ENCODE peak calls at places on chromosomes 6 and 20, in four cellular contexts. One of them, this sample, is unnamed.

GRCh38 chr6:158536891-158537798 is 22.7 kb upstream of the TMEM181 start:
- DNase-seq in H4: no peak
- DNase-seq in mesothelial cell of epicardium: peak; percentile 33
- DNase-seq in T-helper 2 cell: no peak
- DNase-seq in this sample: peak; percentile 14

GRCh38 chr20:62595491-62595890 is 46.8 kb upstream of the SLCO4A1 start:
- DNase-seq in mesothelial cell of epicardium: no peak
- DNase-seq in H4: peak; percentile 34
- DNase-seq in T-helper 2 cell: no peak
- DNase-seq in this sample: no peak

GRCh38 chr6:142872376-142872775 is 72.6 kb downstream of the HIVEP2 start:
- DNase-seq in H4: no peak
- DNase-seq in T-helper 2 cell: no peak
- DNase-seq in mesothelial cell of epicardium: no peak
- DNase-seq in this sample: no peak

GRCh38 chr20:40493071-40493470 is 196.0 kb downstream of the MAFB start:
- DNase-seq in H4: peak; percentile 35
- DNase-seq in T-helper 2 cell: no peak
- DNase-seq in mesothelial cell of epicardium: no peak
- DNase-seq in this sample: no peak

GRCh38 chr6:166908812-166909211 is 47.5 kb downstream of the RNASET2 start:
- DNase-seq in mesothelial cell of epicardium: no peak
- DNase-seq in T-helper 2 cell: no peak
- DNase-seq in H4: no peak
- DNase-seq in this sample: no peak

GRCh38 chr6:47690209-47690608 is 8.2 kb upstream of the ADGRF4 start:
- DNase-seq in mesothelial cell of epicardium: no peak
- DNase-seq in H4: no peak
- DNase-seq in T-helper 2 cell: no peak
- DNase-seq in this sample: no peak

GRCh38 chr6:25670208-25670607 is 18.2 kb downstream of the SCGN start:
- DNase-seq in H4: no peak
- DNase-seq in mesothelial cell of epicardium: no peak
- DNase-seq in T-helper 2 cell: no peak
- DNase-seq in this sample: no peak

GRCh38 chr20:50152394-50153152 is 950 bp downstream of the PEDS1 start:
- DNase-seq in H4: no peak
- DNase-seq in T-helper 2 cell: no peak
- DNase-seq in mesothelial cell of epicardium: no peak
- DNase-seq in this sample: no peak

GRCh38 chr6:90892271-90892670 is 305.4 kb upstream of the MAP3K7 start:
- DNase-seq in mesothelial cell of epicardium: no peak
- DNase-seq in T-helper 2 cell: no peak
- DNase-seq in H4: no peak
- DNase-seq in this sample: no peak

GRCh38 chr6:152135755-152136448 is 328.4 kb downstream of the ESR1 start:
- DNase-seq in H4: no peak
- DNase-seq in T-helper 2 cell: no peak
- DNase-seq in mesothelial cell of epicardium: no peak
- DNase-seq in this sample: no peak

GRCh38 chr6:168167431-168168315 is 88.7 kb upstream of the FRMD1 start:
- DNase-seq in mesothelial cell of epicardium: no peak
- DNase-seq in T-helper 2 cell: no peak
- DNase-seq in H4: no peak
- DNase-seq in this sample: no peak

GRCh38 chr20:2065111-2065510 is 36.5 kb upstream of the STK35 start:
- DNase-seq in mesothelial cell of epicardium: no peak
- DNase-seq in T-helper 2 cell: no peak
- DNase-seq in H4: no peak
- DNase-seq in this sample: no peak

GRCh38 chr6:113184736-113185135 is 672.4 kb upstream of the MARCKS start:
- DNase-seq in T-helper 2 cell: no peak
- DNase-seq in mesothelial cell of epicardium: no peak
- DNase-seq in H4: no peak
- DNase-seq in this sample: no peak

GRCh38 chr20:35005463-35005961 is 49.8 kb downstream of the MYH7B start:
- DNase-seq in mesothelial cell of epicardium: no peak
- DNase-seq in T-helper 2 cell: no peak
- DNase-seq in H4: no peak
- DNase-seq in this sample: no peak

GRCh38 chr6:53236241-53236640 is 87.6 kb upstream of the GCM1 start:
- DNase-seq in T-helper 2 cell: peak; percentile 48
- DNase-seq in mesothelial cell of epicardium: no peak
- DNase-seq in H4: no peak
- DNase-seq in this sample: no peak

GRCh38 chr6:132481189-132481588 is 31.7 kb downstream of the STX7 start:
- DNase-seq in T-helper 2 cell: no peak
- DNase-seq in H4: no peak
- DNase-seq in mesothelial cell of epicardium: no peak
- DNase-seq in this sample: no peak

This sample was measured in CD8-positive, alpha-beta memory T cell.